ENCODE peak calls at places on chromosome 11, in five cellular contexts. D is neuronal stem cell, W is H1, S is mesenchymal stem cell, Q is trophoblast cell. P is an unnamed sample.

GRCh38 chr11:114397349-114397982 is 2.8 kb downstream of the C11orf71 start:
- DNase-seq in D (no peak), S (no peak), W (no peak), Q (no peak), P (no peak)

GRCh38 chr11:116736763-116737162 is 36.0 kb downstream of the BUD13 start:
- DNase-seq in S (peak; percentile 37), Q (no peak), W (peak; percentile 45), D (no peak), P (no peak)

GRCh38 chr11:120149246-120149645 is 11.3 kb upstream of the TRIM29 start:
- DNase-seq in D (no peak), S (no peak), Q (no peak), W (no peak), P (no peak)

GRCh38 chr11:8863838-8864237 is 47.2 kb upstream of the AKIP1 start:
- DNase-seq in W (no peak), D (no peak), Q (no peak), S (peak; percentile 65), P (no peak)

GRCh38 chr11:8610532-8611116 is 16.6 kb upstream of the STK33 start:
- DNase-seq in W (no peak), Q (no peak), S (no peak), D (no peak), P (peak; percentile 48)

GRCh38 chr11:1040428-1041148 is 4.1 kb upstream of the MUC6 start:
- DNase-seq in D (no peak), Q (no peak), S (no peak), W (no peak), P (no peak)

GRCh38 chr11:47408598-47409439 is 429 bp downstream of the SLC39A13 start:
- DNase-seq in S (peak; percentile 87), D (no peak), W (no peak), Q (peak; percentile 59), P (peak; percentile 36)

GRCh38 chr11:130212431-130212961 is 52.9 kb downstream of the ST14 start:
- DNase-seq in S (no peak), D (no peak), W (peak; percentile 50), Q (no peak), P (peak; percentile 27)

GRCh38 chr11:62560566-62561103 is 13.1 kb downstream of the EEF1G start:
- DNase-seq in W (peak; percentile 89), Q (peak; percentile 98), D (peak; percentile 82), S (peak; percentile 97), P (peak; percentile 95)

GRCh38 chr11:88259431-88259830 is 78.1 kb downstream of the CTSC start:
- DNase-seq in Q (no peak), W (no peak), S (no peak), D (no peak), P (no peak)

GRCh38 chr11:119773016-119773415 is 44.0 kb upstream of the NECTIN1 start:
- DNase-seq in S (no peak), Q (no peak), W (no peak), D (no peak), P (no peak)

GRCh38 chr11:72245232-72245816 is 1.3 kb upstream of the PHOX2A start:
- DNase-seq in W (peak; percentile 52), Q (no peak), D (no peak), S (no peak), P (peak; percentile 26)

GRCh38 chr11:75435571-75435925 is 2.5 kb upstream of the KLHL35 start:
- DNase-seq in Q (no peak), S (no peak), D (no peak), W (no peak), P (no peak)

GRCh38 chr11:1870721-1871466 is 18.0 kb downstream of the LSP1 start:
- DNase-seq in D (no peak), S (peak; percentile 20), W (no peak), Q (no peak), P (no peak)

GRCh38 chr11:46212720-46213119 is 64.7 kb upstream of the CREB3L1 start:
- DNase-seq in D (no peak), W (no peak), Q (no peak), S (no peak), P (no peak)

GRCh38 chr11:111604392-111605009 is 2.3 kb downstream of the SIK2 start:
- DNase-seq in S (peak; percentile 67), W (no peak), Q (peak; percentile 2), D (peak; percentile 40), P (no peak)

GRCh38 chr11:47765086-47765485 is 2.1 kb downstream of the FNBP4 start:
- DNase-seq in S (no peak), D (no peak), W (no peak), Q (no peak), P (no peak)

GRCh38 chr11:10325398-10326079 is 20.7 kb downstream of the ADM start:
- DNase-seq in S (peak; percentile 85), D (no peak), W (no peak), Q (no peak), P (no peak)

GRCh38 chr11:93905384-93905783 is 55.0 kb upstream of the VSTM5 start:
- DNase-seq in W (no peak), Q (peak; percentile 95), D (no peak), S (peak; percentile 18), P (no peak)

GRCh38 chr11:72716291-72716690 is 35.9 kb downstream of the ARAP1 start:
- DNase-seq in S (peak; percentile 24), W (no peak), Q (no peak), D (no peak), P (no peak)

GRCh38 chr11:86463120-86463519 is 88.4 kb downstream of the CCDC81 start:
- DNase-seq in W (no peak), Q (no peak), S (no peak), D (no peak), P (no peak)

GRCh38 chr11:8749202-8749601 is 66.6 kb downstream of the RPL27A start:
- DNase-seq in W (no peak), Q (no peak), S (no peak), D (no peak), P (no peak)

GRCh38 chr11:79942071-79942470 is 501.2 kb upstream of the TENM4 start:
- DNase-seq in D (no peak), W (no peak), Q (no peak), S (no peak), P (no peak)

GRCh38 chr11:110331626-110332025 is 35.2 kb upstream of the RDX start:
- DNase-seq in S (no peak), W (no peak), D (no peak), Q (no peak), P (no peak)

GRCh38 chr11:73374130-73374529 is 2.1 kb upstream of the RELT start:
- DNase-seq in S (peak; percentile 50), D (no peak), Q (peak; percentile 34), W (no peak), P (no peak)

GRCh38 chr11:71568707-71569349 is 3.5 kb downstream of the KRTAP5-10 start:
- DNase-seq in W (no peak), D (no peak), Q (no peak), S (no peak), P (no peak)

GRCh38 chr11:60700689-60701508 is 1.5 kb downstream of the MS4A8 start:
- DNase-seq in D (peak; percentile 48), Q (no peak), S (no peak), W (peak; percentile 67), P (peak; percentile 62)

DNA sequence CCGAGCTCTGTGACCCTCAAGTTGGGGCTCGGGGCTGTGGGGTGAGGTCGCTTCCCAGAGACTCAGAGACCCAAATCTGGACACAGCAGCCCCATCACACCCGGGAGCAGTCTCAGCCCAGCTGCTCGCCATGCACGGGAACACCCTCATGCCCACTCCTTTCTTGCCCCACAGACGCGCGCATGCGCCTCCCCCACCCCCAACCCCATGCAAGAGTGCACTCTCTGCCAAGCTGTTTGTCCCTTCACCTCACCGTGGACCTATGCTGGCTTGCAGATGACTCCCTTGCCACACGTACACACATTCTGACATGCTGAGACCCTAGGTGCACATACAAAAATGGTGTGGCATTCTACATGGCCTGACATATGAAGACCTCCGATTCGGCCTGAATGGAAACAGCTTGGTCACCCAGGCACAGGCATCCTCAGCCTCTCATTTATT is 500 bp upstream of the CD248 start:
- DNase-seq in S (peak; percentile 77), D (no peak), Q (no peak), W (no peak), P (no peak)
- H2BK120ac ChIP-seq in S (peak overlapping the region; percentile 99), D (no peak overlapping the region), Q (peak overlapping the region; percentile 80), W (peak overlapping the region; percentile 78), P (no peak overlapping the region)

GRCh38 chr11:118010738-118011461 is 24.7 kb downstream of the IL10RA start:
- DNase-seq in D (no peak), Q (peak; percentile 30), W (peak; percentile 38), S (no peak), P (no peak)
- H2BK12ac ChIP-seq in D (peak overlapping the region; percentile 2), Q (no peak overlapping the region), W (no peak overlapping the region), S (no peak overlapping the region), P (no peak overlapping the region)

GRCh38 chr11:69431893-69432738 is 49.3 kb upstream of the LINC01488 start:
- DNase-seq in Q (no peak), S (no peak), W (no peak), D (no peak), P (no peak)
- H2BK120ac ChIP-seq in Q (no peak overlapping the region), S (no peak overlapping the region), W (no peak overlapping the region), D (no peak overlapping the region), P (no peak overlapping the region)

GRCh38 chr11:44005076-44005800 is 42.5 kb upstream of the ACCSL start:
- DNase-seq in D (peak; percentile 52), S (no peak), W (peak; percentile 52), Q (no peak), P (no peak)

GRCh38 chr11:44007746-44008501 is 39.9 kb upstream of the ACCSL start:
- DNase-seq in Q (peak; percentile 76), D (no peak), W (peak; percentile 32), S (no peak), P (peak; percentile 11)

GRCh38 chr11:44008698-44009097 is 39.1 kb upstream of the ACCSL start:
- DNase-seq in S (no peak), D (no peak), Q (no peak), W (no peak), P (no peak)

GRCh38 chr11:44005956-44006355 is 41.8 kb upstream of the ACCSL start:
- DNase-seq in S (no peak), D (no peak), W (peak; percentile 29), Q (no peak), P (peak; percentile 7)

DNA sequence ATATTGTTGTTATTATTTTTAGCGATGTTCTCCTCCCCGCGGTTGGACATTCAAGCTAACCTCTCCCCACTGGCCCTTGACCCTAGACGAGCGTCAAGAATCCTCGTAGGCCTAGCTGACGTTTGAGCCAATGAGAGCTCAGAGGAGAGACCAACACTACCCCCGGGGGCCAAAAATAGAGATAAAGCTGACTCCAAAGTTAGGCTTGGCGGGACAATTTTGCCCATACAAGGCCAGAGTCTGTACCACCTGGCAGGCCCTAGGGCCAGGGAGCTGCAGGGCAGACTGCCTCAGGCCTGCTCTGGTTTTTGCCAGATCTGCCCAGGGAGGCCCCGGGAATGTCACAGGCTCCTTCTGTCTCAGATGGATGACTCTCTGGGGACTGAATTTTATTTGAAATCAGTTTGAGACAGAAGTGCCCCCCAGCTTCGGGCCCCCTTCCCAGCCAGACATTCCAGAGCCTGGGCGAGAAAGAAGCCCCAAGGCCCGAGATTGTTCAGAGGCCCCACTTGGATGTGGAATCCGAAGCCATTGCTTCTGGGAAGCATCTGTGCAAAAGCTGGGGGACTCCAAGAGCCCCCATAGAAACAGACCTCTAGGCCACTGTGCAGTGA is 40.8 kb upstream of the ACCSL start:
- DNase-seq in Q (peak; percentile 52), D (no peak), S (no peak), W (peak; percentile 35), P (peak; percentile 15)
- H2BK12ac ChIP-seq in Q (no peak overlapping the region), D (no peak overlapping the region), S (no peak overlapping the region), W (no peak overlapping the region), P (no peak overlapping the region)

GRCh38 chr11:12689029-12689755 is 15.0 kb downstream of the TEAD1 start:
- DNase-seq in Q (no peak), W (no peak), S (no peak), D (no peak), P (no peak)
- H2BK120ac ChIP-seq in Q (no peak overlapping the region), W (no peak overlapping the region), S (no peak overlapping the region), D (no peak overlapping the region), P (no peak overlapping the region)

P was measured in H9.